ENCODE peak calls at places on chromosome 21, in five cellular contexts. M is GM20000, Y is OCI-LY7, G is pancreas, U is progenitor cell of endocrine pancreas. Z is an unnamed sample.

GRCh38 chr21:40315647-40316046 is 448.4 kb downstream of the PCP4 start:
- DNase-seq in M (no peak), U (no peak), Y (no peak), G (no peak), Z (no peak)

GRCh38 chr21:29208044-29208665 is 77.7 kb downstream of the MAP3K7CL start:
- DNase-seq in G (no peak), Y (no peak), U (no peak), M (no peak), Z (no peak)

GRCh38 chr21:41327753-41328152 is 11.2 kb downstream of the FAM3B start:
- DNase-seq in Y (no peak), G (no peak), U (no peak), M (no peak), Z (no peak)

GRCh38 chr21:21712761-21713558 is 714.8 kb downstream of the NCAM2 start:
- DNase-seq in G (no peak), U (no peak), M (no peak), Y (no peak), Z (no peak)

GRCh38 chr21:35035581-35035980 is 13.5 kb downstream of the RUNX1 start:
- DNase-seq in G (no peak), U (no peak), M (no peak), Y (no peak), Z (no peak)

GRCh38 chr21:46454142-46454541 is 4.5 kb upstream of the DIP2A start:
- DNase-seq in Y (no peak), G (no peak), M (no peak), U (no peak), Z (no peak)

GRCh38 chr21:33053986-33054385 is 16.0 kb upstream of the OLIG1 start:
- DNase-seq in U (no peak), G (no peak), Y (no peak), M (no peak), Z (no peak)

GRCh38 chr21:32878654-32879053 is 107.1 kb upstream of the PAXBP1 start:
- DNase-seq in U (no peak), G (no peak), Y (no peak), M (no peak), Z (no peak)

GRCh38 chr21:32516729-32517649 is 68.3 kb downstream of the TCP10L start:
- DNase-seq in G (no peak), U (no peak), M (no peak), Y (no peak), Z (no peak)

GRCh38 chr21:33302796-33303195 is 22.0 kb upstream of the IFNAR1 start:
- DNase-seq in G (no peak), U (no peak), M (no peak), Y (no peak), Z (no peak)

GRCh38 chr21:32350981-32351380 is 41.8 kb downstream of the URB1 start:
- DNase-seq in M (no peak), U (no peak), G (no peak), Y (no peak), Z (no peak)

GRCh38 chr21:46083271-46084040 is 14.5 kb upstream of the COL6A2 start:
- DNase-seq in M (no peak), G (no peak), U (no peak), Y (no peak), Z (no peak)

GRCh38 chr21:34890724-34891609 is 158.1 kb downstream of the RUNX1 start:
- DNase-seq in U (no peak), M (no peak), G (peak; percentile 64), Y (no peak), Z (no peak)

GRCh38 chr21:37578471-37579126 is 212.0 kb downstream of the DYRK1A start:
- DNase-seq in G (no peak), U (no peak), Y (no peak), M (no peak), Z (no peak)

GRCh38 chr21:37575536-37576083 is 209.0 kb downstream of the DYRK1A start:
- DNase-seq in Y (no peak), U (no peak), G (no peak), M (no peak), Z (no peak)

GRCh38 chr21:37574316-37574715 is 207.7 kb downstream of the DYRK1A start:
- DNase-seq in Y (no peak), G (no peak), U (no peak), M (no peak), Z (no peak)

GRCh38 chr21:37571442-37571841 is 204.9 kb downstream of the DYRK1A start:
- DNase-seq in G (no peak), U (no peak), Y (no peak), M (no peak), Z (no peak)

DNA sequence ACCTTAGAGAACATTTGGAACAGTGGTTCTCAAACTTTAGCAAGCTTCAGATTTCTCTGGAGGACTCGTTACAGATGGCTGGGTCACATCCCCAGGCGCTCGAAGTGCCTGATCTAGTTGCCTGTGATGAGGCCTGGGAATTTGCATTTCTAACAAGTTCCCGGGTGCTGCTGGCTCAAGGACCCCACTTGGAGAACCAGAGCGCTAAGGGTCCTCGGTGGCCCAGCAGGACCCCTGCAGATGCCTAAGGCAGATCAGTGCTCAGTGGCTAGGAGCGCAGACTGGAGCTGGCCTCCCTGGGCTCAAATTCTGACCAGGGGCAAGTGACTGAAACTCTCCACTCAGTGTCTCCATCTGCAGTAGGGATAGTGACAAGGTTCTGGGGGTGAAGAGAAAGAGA is 208.2 kb downstream of the DYRK1A start:
- DNase-seq in G (no peak), Y (no peak), U (no peak), M (no peak), Z (no peak)
- TF ChIP-seq CTCF in G (no peak), Y (no peak), U (no peak), M (no peak), Z (no peak)

DNA sequence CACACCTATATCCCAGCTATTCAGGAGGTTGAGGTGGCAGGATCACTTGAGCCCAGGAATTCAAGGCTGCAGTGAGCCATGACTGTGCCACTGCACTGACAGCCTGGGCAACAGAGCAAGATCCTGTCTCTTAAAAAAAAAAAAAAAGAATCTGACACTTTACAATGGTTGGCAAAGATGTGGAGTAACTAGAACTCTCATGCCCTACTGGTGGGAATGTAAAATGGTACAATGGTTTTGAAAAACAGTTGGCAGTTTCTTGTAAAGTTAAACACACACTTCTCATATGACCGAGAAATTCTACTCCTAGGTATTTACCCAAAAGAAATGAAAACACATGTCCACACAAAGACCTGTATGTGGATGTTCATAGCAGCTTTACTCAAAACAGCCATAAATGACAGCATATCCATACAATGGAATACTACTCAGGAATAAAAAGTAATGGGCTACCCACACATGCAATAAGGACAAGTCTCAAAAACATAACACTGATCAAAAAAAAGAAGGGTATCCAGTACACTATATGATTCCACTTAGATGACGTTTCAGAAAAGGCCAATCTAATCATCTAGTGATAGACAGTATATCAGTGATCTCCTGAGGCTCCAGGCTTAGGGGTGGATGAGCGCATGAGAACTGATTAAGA is 58.1 kb downstream of the HLCS start:
- DNase-seq in M (no peak), U (no peak), G (no peak), Y (no peak), Z (no peak)
- TF ChIP-seq CTCF in M (no peak), U (no peak), G (no peak), Y (no peak), Z (no peak)

DNA sequence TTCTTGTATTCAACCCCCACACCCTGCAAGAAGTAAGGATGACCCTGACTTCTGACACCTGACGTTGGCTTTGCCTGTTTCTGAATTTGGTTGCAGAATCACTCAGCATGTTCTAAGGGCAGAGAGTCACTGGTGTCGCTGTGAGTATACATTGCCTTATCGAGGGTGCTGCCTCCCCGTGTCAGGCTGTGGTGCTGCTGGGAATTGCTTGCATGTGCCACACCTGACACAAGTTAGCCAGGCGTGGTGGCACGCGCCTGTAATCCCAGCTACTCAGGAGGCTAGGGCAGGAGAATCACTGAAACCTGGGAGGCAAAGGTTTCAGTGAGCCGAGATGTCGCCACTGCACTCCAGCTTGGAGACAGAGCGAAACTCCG is 45.9 kb downstream of the WDR4 start:
- DNase-seq in Y (peak; percentile 64), G (no peak), M (peak; percentile 70), U (no peak), Z (peak; percentile 72)
- TF ChIP-seq CTCF in Y (peak; percentile 70), G (no peak), M (peak; percentile 23), U (peak; percentile 49), Z (peak; percentile 63)

GRCh38 chr21:39159342-39160063 is 23.7 kb downstream of the PSMG1 start:
- DNase-seq in G (no peak), U (no peak), Y (peak; percentile 10), M (no peak), Z (no peak)
- TF ChIP-seq CTCF in G (no peak), U (no peak), Y (no peak), M (no peak), Z (no peak)

DNA sequence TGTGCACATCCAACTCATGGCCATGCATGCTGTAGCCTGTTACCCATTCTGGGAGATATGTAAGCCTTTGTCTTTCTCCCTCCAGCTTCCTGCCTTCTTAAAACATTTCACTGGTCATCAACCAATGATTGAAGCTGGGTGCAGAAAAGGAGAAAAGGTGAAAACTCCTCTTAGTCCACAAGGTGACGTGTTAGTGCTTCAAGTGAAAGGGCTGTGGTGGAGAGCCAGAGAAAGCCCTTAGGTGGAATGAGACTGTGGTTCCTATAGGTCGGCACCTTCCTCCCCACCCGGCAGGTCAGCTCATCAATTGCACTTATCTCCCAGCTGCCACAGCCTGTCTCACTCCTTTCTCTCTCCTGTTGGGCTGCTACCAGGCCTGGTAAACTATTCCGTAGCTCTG is 30.4 kb downstream of the ERG start:
- DNase-seq in U (no peak), Y (no peak), G (no peak), M (no peak), Z (no peak)
- TF ChIP-seq CTCF in U (peak; percentile 39), Y (no peak), G (no peak), M (no peak), Z (no peak)

GRCh38 chr21:38857152-38857825 is 51.6 kb downstream of the ETS2 start:
- DNase-seq in M (no peak), U (no peak), G (no peak), Y (no peak), Z (no peak)
- TF ChIP-seq CTCF in M (no peak), U (no peak), G (no peak), Y (no peak), Z (no peak)

GRCh38 chr21:31142600-31142999 is 104.3 kb upstream of the KRTAP19-8 start:
- DNase-seq in U (no peak), Y (peak; percentile 5), M (no peak), G (no peak), Z (no peak)
- TF ChIP-seq CTCF in U (no peak), Y (no peak), M (no peak), G (no peak), Z (peak; percentile 5)

DNA sequence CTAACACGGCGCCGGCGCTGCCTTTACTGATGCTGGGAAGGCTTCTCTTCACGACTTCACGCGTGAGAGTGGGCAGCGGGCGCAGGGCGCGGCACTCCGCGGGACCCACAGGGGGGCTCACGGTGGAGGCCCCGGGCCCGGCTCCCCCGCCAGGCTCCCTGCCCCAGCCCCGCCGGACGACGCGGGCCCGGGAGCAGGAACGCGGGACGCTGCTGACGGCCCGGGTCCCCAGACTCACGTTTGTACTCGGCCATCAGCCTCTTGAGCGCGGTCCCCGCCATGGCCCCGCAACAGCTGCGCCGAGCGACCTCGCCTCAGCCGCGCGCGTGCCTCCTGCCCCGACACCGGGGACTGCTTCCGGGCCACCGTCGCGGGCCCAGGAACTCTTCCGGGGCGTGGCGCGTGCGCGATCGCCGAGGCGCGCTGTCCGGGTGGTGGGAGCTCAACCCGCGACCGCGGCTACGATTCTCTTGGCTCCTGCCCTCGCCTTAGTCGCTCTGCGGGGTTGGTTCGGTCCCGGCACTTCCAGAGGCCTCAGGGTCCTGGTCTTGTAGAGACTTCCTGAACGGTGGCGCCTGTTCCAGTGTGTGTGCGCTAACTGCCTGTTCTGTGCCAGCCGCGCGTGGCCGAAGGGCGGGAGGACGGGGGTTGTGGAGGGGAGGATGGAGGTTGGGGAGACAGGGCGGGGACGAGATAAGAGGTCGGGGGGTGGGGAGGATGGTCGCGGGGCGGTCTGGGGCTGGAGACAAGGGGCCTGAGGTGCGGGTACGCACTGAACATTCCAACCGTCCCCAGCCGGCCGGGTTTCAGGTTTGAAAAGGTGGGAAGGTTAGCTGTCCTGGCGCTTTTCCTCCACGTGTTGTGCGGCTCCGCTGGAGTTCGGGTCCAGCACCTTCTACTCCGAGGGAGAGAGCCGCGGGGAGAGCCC is at the start of gene UBE2G2:
- DNase-seq in U (peak; percentile 81), Y (peak; percentile 86), M (peak; percentile 98), G (peak; percentile 93), Z (peak; percentile 97)
- TF ChIP-seq CTCF in U (no peak), Y (no peak), M (no peak), G (no peak), Z (peak; percentile 2)